ENCODE peak calls at places on chromosomes 16 and 17, in nine cellular contexts. One of them, this sample, is unnamed. For H3K9me3, the result is how much of the 10 kb centered on the place peaks cover.

GRCh38 chr17:12973496-12974318 is 44.1 kb downstream of the ELAC2 start:
- DNase-seq in OCI-LY7: no peak
- DNase-seq in colonic mucosa: no peak
- DNase-seq in ovary: peak
- DNase-seq in mucosa of descending colon: no peak
- DNase-seq in body of pancreas: no peak
- DNase-seq in stomach: no peak
- DNase-seq in prostate gland: no peak
- DNase-seq in fibroblast of lung: peak
- DNase-seq in this sample: peak

GRCh38 chr17:39096435-39097158 is 54.8 kb downstream of the PLXDC1 start:
- DNase-seq in mucosa of descending colon: no peak
- DNase-seq in body of pancreas: peak
- DNase-seq in ovary: peak
- DNase-seq in fibroblast of lung: no peak
- DNase-seq in prostate gland: no peak
- DNase-seq in OCI-LY7: peak
- DNase-seq in colonic mucosa: peak
- DNase-seq in stomach: no peak
- DNase-seq in this sample: no peak

GRCh38 chr17:7114241-7114874 is at the start of gene ASGR2:
- DNase-seq in fibroblast of lung: no peak
- DNase-seq in stomach: no peak
- DNase-seq in colonic mucosa: no peak
- DNase-seq in ovary: no peak
- DNase-seq in prostate gland: no peak
- DNase-seq in mucosa of descending colon: no peak
- DNase-seq in OCI-LY7: no peak
- DNase-seq in body of pancreas: no peak
- DNase-seq in this sample: no peak

GRCh38 chr17:42804918-42805367 is 6.3 kb downstream of the CNTD1 start:
- DNase-seq in stomach: peak
- DNase-seq in colonic mucosa: no peak
- DNase-seq in ovary: no peak
- DNase-seq in prostate gland: peak
- DNase-seq in mucosa of descending colon: no peak
- DNase-seq in body of pancreas: peak
- DNase-seq in fibroblast of lung: no peak
- DNase-seq in OCI-LY7: no peak
- DNase-seq in this sample: no peak

GRCh38 chr16:20920799-20921198 is 20.2 kb downstream of the LYRM1 start:
- DNase-seq in stomach: no peak
- DNase-seq in ovary: no peak
- DNase-seq in body of pancreas: no peak
- DNase-seq in mucosa of descending colon: no peak
- DNase-seq in colonic mucosa: no peak
- DNase-seq in prostate gland: no peak
- DNase-seq in OCI-LY7: no peak
- DNase-seq in fibroblast of lung: no peak
- DNase-seq in this sample: no peak

GRCh38 chr16:528111-529011 is 849 bp downstream of the CAPN15 start:
- DNase-seq in prostate gland: no peak
- DNase-seq in stomach: peak
- DNase-seq in fibroblast of lung: peak
- DNase-seq in mucosa of descending colon: peak
- DNase-seq in colonic mucosa: peak
- DNase-seq in OCI-LY7: peak
- DNase-seq in body of pancreas: peak
- DNase-seq in ovary: peak
- DNase-seq in this sample: peak

GRCh38 chr16:57446530-57447141 is 549 bp downstream of the CIAPIN1 start:
- DNase-seq in ovary: no peak
- DNase-seq in OCI-LY7: peak
- DNase-seq in body of pancreas: peak
- DNase-seq in colonic mucosa: peak
- DNase-seq in mucosa of descending colon: no peak
- DNase-seq in stomach: peak
- DNase-seq in fibroblast of lung: peak
- DNase-seq in prostate gland: no peak
- DNase-seq in this sample: peak

GRCh38 chr16:85573696-85574641 is 39.2 kb upstream of the GSE1 start:
- DNase-seq in colonic mucosa: no peak
- DNase-seq in body of pancreas: peak
- DNase-seq in mucosa of descending colon: no peak
- DNase-seq in stomach: no peak
- DNase-seq in prostate gland: no peak
- DNase-seq in ovary: peak
- DNase-seq in fibroblast of lung: peak
- DNase-seq in OCI-LY7: no peak
- DNase-seq in this sample: peak

GRCh38 chr16:49350265-49351103 is 23.1 kb upstream of the C16orf78 start:
- DNase-seq in stomach: peak
- DNase-seq in body of pancreas: peak
- DNase-seq in fibroblast of lung: peak
- DNase-seq in mucosa of descending colon: peak
- DNase-seq in prostate gland: peak
- DNase-seq in ovary: peak
- DNase-seq in colonic mucosa: peak
- DNase-seq in OCI-LY7: peak
- DNase-seq in this sample: peak

GRCh38 chr16:47311738-47312505 is 148.9 kb downstream of the ITFG1 start:
- DNase-seq in ovary: no peak
- DNase-seq in OCI-LY7: peak
- DNase-seq in body of pancreas: no peak
- DNase-seq in prostate gland: no peak
- DNase-seq in fibroblast of lung: peak
- DNase-seq in colonic mucosa: no peak
- DNase-seq in mucosa of descending colon: no peak
- DNase-seq in stomach: no peak
- DNase-seq in this sample: peak

GRCh38 chr16:46832757-46833464 is 1.9 kb upstream of the C16orf87 start:
- DNase-seq in colonic mucosa: no peak
- DNase-seq in body of pancreas: no peak
- DNase-seq in fibroblast of lung: no peak
- DNase-seq in prostate gland: no peak
- DNase-seq in mucosa of descending colon: no peak
- DNase-seq in OCI-LY7: no peak
- DNase-seq in ovary: no peak
- DNase-seq in stomach: no peak
- DNase-seq in this sample: no peak

GRCh38 chr16:31880322-31880979 is 6.8 kb downstream of the ZNF267 start:
- DNase-seq in mucosa of descending colon: no peak
- DNase-seq in ovary: no peak
- DNase-seq in OCI-LY7: no peak
- DNase-seq in prostate gland: no peak
- DNase-seq in fibroblast of lung: peak
- DNase-seq in stomach: no peak
- DNase-seq in colonic mucosa: no peak
- DNase-seq in body of pancreas: peak
- DNase-seq in this sample: peak

GRCh38 chr17:9529033-9529748 is 46.4 kb downstream of the STX8 start:
- DNase-seq in OCI-LY7: peak
- DNase-seq in ovary: no peak
- DNase-seq in body of pancreas: no peak
- DNase-seq in colonic mucosa: no peak
- DNase-seq in stomach: no peak
- DNase-seq in prostate gland: no peak
- DNase-seq in fibroblast of lung: peak
- DNase-seq in mucosa of descending colon: no peak
- DNase-seq in this sample: no peak
- TF ChIP-seq CTCF in OCI-LY7: peak
- TF ChIP-seq CTCF in ovary: no peak
- TF ChIP-seq CTCF in body of pancreas: peak
- TF ChIP-seq CTCF in colonic mucosa: peak
- TF ChIP-seq CTCF in stomach: no peak
- TF ChIP-seq CTCF in prostate gland: no peak
- TF ChIP-seq CTCF in fibroblast of lung: peak
- TF ChIP-seq CTCF in mucosa of descending colon: no peak
- TF ChIP-seq CTCF in this sample: no peak

GRCh38 chr16:35637683-35638082 is 2178.3 kb downstream of the TP53TG3F start:
- DNase-seq in OCI-LY7: no peak
- DNase-seq in body of pancreas: no peak
- DNase-seq in prostate gland: no peak
- DNase-seq in ovary: no peak
- DNase-seq in stomach: no peak
- DNase-seq in fibroblast of lung: no peak
- DNase-seq in colonic mucosa: no peak
- DNase-seq in mucosa of descending colon: no peak
- DNase-seq in this sample: no peak
- H3K9me3 ChIP-seq in OCI-LY7: under half
- H3K9me3 ChIP-seq in body of pancreas: under half
- H3K9me3 ChIP-seq in prostate gland: under half
- H3K9me3 ChIP-seq in ovary: under half
- H3K9me3 ChIP-seq in stomach: under half
- H3K9me3 ChIP-seq in fibroblast of lung: under half
- H3K9me3 ChIP-seq in colonic mucosa: under half
- H3K9me3 ChIP-seq in mucosa of descending colon: half or more
- H3K9me3 ChIP-seq in this sample: under half

GRCh38 chr17:82232322-82232785 is 3.5 kb downstream of the SLC16A3 start:
- DNase-seq in mucosa of descending colon: no peak
- DNase-seq in colonic mucosa: no peak
- DNase-seq in body of pancreas: no peak
- DNase-seq in prostate gland: no peak
- DNase-seq in stomach: no peak
- DNase-seq in ovary: no peak
- DNase-seq in OCI-LY7: no peak
- DNase-seq in fibroblast of lung: no peak
- DNase-seq in this sample: no peak

GRCh38 chr17:82231312-82231561 is 2.4 kb downstream of the SLC16A3 start:
- DNase-seq in ovary: no peak
- DNase-seq in body of pancreas: no peak
- DNase-seq in OCI-LY7: no peak
- DNase-seq in stomach: no peak
- DNase-seq in fibroblast of lung: no peak
- DNase-seq in prostate gland: no peak
- DNase-seq in colonic mucosa: no peak
- DNase-seq in mucosa of descending colon: no peak
- DNase-seq in this sample: no peak

GRCh38 chr17:82231562-82232321 is 2.9 kb downstream of the SLC16A3 start:
- DNase-seq in OCI-LY7: no peak
- DNase-seq in body of pancreas: peak
- DNase-seq in ovary: peak
- DNase-seq in prostate gland: peak
- DNase-seq in colonic mucosa: peak
- DNase-seq in mucosa of descending colon: peak
- DNase-seq in fibroblast of lung: peak
- DNase-seq in stomach: peak
- DNase-seq in this sample: peak

GRCh38 chr17:82229686-82230626 is 1.1 kb downstream of the SLC16A3 start:
- DNase-seq in body of pancreas: no peak
- DNase-seq in fibroblast of lung: no peak
- DNase-seq in OCI-LY7: no peak
- DNase-seq in colonic mucosa: peak
- DNase-seq in stomach: no peak
- DNase-seq in prostate gland: no peak
- DNase-seq in mucosa of descending colon: peak
- DNase-seq in ovary: no peak
- DNase-seq in this sample: no peak

GRCh38 chr17:82230627-82231311 is 1.9 kb downstream of the SLC16A3 start:
- DNase-seq in colonic mucosa: peak
- DNase-seq in stomach: peak
- DNase-seq in body of pancreas: peak
- DNase-seq in ovary: peak
- DNase-seq in OCI-LY7: no peak
- DNase-seq in mucosa of descending colon: peak
- DNase-seq in fibroblast of lung: peak
- DNase-seq in prostate gland: no peak
- DNase-seq in this sample: peak
- TF ChIP-seq CTCF in colonic mucosa: peak
- TF ChIP-seq CTCF in stomach: peak
- TF ChIP-seq CTCF in body of pancreas: peak
- TF ChIP-seq CTCF in ovary: peak
- TF ChIP-seq CTCF in OCI-LY7: peak
- TF ChIP-seq CTCF in mucosa of descending colon: peak
- TF ChIP-seq CTCF in fibroblast of lung: peak
- TF ChIP-seq CTCF in prostate gland: no peak
- TF ChIP-seq CTCF in this sample: no peak

GRCh38 chr17:27081002-27081638 is 212.8 kb upstream of the WSB1 start:
- DNase-seq in ovary: no peak
- DNase-seq in mucosa of descending colon: no peak
- DNase-seq in OCI-LY7: no peak
- DNase-seq in fibroblast of lung: no peak
- DNase-seq in body of pancreas: no peak
- DNase-seq in stomach: no peak
- DNase-seq in colonic mucosa: no peak
- DNase-seq in prostate gland: no peak
- DNase-seq in this sample: no peak

GRCh38 chr17:27072885-27073284 is 221.0 kb upstream of the WSB1 start:
- DNase-seq in stomach: no peak
- DNase-seq in colonic mucosa: no peak
- DNase-seq in ovary: no peak
- DNase-seq in prostate gland: no peak
- DNase-seq in fibroblast of lung: no peak
- DNase-seq in body of pancreas: no peak
- DNase-seq in mucosa of descending colon: no peak
- DNase-seq in OCI-LY7: no peak
- DNase-seq in this sample: no peak

GRCh38 chr17:27079660-27080059 is 214.3 kb upstream of the WSB1 start:
- DNase-seq in prostate gland: no peak
- DNase-seq in mucosa of descending colon: no peak
- DNase-seq in fibroblast of lung: no peak
- DNase-seq in body of pancreas: no peak
- DNase-seq in stomach: no peak
- DNase-seq in OCI-LY7: no peak
- DNase-seq in ovary: no peak
- DNase-seq in colonic mucosa: no peak
- DNase-seq in this sample: no peak

GRCh38 chr17:27078296-27078695 is 215.6 kb upstream of the WSB1 start:
- DNase-seq in ovary: no peak
- DNase-seq in colonic mucosa: no peak
- DNase-seq in OCI-LY7: no peak
- DNase-seq in prostate gland: no peak
- DNase-seq in body of pancreas: no peak
- DNase-seq in mucosa of descending colon: no peak
- DNase-seq in stomach: no peak
- DNase-seq in fibroblast of lung: no peak
- DNase-seq in this sample: no peak

DNA sequence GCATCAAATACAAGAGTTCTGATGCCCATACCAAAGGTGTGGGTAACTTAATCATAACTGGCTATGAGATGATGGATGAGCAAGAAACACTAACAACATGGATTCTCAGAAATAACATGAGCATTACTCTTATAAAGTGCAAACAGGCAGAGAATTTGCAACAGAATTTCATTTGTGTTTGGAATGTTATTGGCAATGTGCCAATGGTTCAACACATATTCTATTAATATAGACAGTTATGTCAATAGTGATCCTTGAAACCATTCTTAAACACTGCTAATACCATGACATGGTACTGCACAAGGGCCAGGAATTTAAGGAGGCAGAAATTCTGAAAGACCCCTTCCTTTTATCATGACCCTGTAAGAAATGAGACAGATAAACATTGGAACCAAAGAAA is 217.1 kb upstream of the WSB1 start:
- DNase-seq in prostate gland: no peak
- DNase-seq in colonic mucosa: no peak
- DNase-seq in ovary: no peak
- DNase-seq in OCI-LY7: no peak
- DNase-seq in fibroblast of lung: no peak
- DNase-seq in mucosa of descending colon: no peak
- DNase-seq in body of pancreas: no peak
- DNase-seq in stomach: no peak
- DNase-seq in this sample: no peak
- H3K9me3 ChIP-seq in prostate gland: under half
- H3K9me3 ChIP-seq in colonic mucosa: under half
- H3K9me3 ChIP-seq in ovary: under half
- H3K9me3 ChIP-seq in OCI-LY7: under half
- H3K9me3 ChIP-seq in fibroblast of lung: under half
- H3K9me3 ChIP-seq in mucosa of descending colon: under half
- H3K9me3 ChIP-seq in body of pancreas: under half
- H3K9me3 ChIP-seq in stomach: under half
- H3K9me3 ChIP-seq in this sample: under half